ENCODE peak calls at places on chromosomes 6 and 20, in eight cellular contexts. S is breast epithelium, L is SK-N-SH, B is stomach, M is HCT116, J is endothelial cell of umbilical vein, O is spleen, R is GM23338. W is an unnamed sample.

GRCh38 chr6:24931296-24931695 is 4.5 kb downstream of the RIPOR2 start:
- DNase-seq in S (no peak), L (no peak), B (no peak), M (no peak), J (peak), O (no peak), R (no peak), W (no peak)

GRCh38 chr6:82363368-82364086 is at the start of gene TPBG:
- DNase-seq in S (peak), L (peak), B (peak), M (peak), J (peak), O (peak), R (peak), W (peak)

GRCh38 chr6:119210596-119210995 is 132.1 kb upstream of the FAM184A start:
- DNase-seq in S (no peak), L (no peak), B (no peak), M (no peak), J (no peak), O (no peak), R (no peak), W (no peak)

GRCh38 chr20:7704021-7704420 is 236.2 kb downstream of the HAO1 start:
- DNase-seq in S (no peak), L (no peak), B (no peak), M (no peak), J (no peak), O (no peak), R (no peak), W (no peak)

GRCh38 chr6:15606347-15606746 is 56.5 kb downstream of the DTNBP1 start:
- DNase-seq in S (no peak), L (no peak), B (no peak), M (no peak), J (no peak), O (no peak), R (no peak), W (no peak)

GRCh38 chr6:27899543-27899942 is 12.7 kb downstream of the OR2B2 start:
- DNase-seq in S (no peak), L (no peak), B (no peak), M (no peak), J (no peak), O (no peak), R (no peak), W (no peak)

GRCh38 chr20:62318411-62319345 is 15.9 kb downstream of the ADRM1 start:
- DNase-seq in S (no peak), L (no peak), B (no peak), M (no peak), J (no peak), O (no peak), R (no peak), W (no peak)

GRCh38 chr6:99080191-99080590 is 132.4 kb upstream of the FBXL4 start:
- DNase-seq in S (no peak), L (no peak), B (no peak), M (no peak), J (no peak), O (no peak), R (no peak), W (no peak)

GRCh38 chr6:100163035-100163434 is 169.0 kb upstream of the MCHR2 start:
- DNase-seq in S (no peak), L (no peak), B (no peak), M (no peak), J (no peak), O (no peak), R (peak), W (no peak)

GRCh38 chr6:104953410-104953953 is 3.4 kb upstream of the LIN28B start:
- DNase-seq in S (no peak), L (no peak), B (no peak), M (no peak), J (no peak), O (no peak), R (peak), W (no peak)

GRCh38 chr20:42775037-42775436 is 414.7 kb downstream of the PTPRT start:
- DNase-seq in S (no peak), L (no peak), B (no peak), M (no peak), J (no peak), O (no peak), R (no peak), W (no peak)

GRCh38 chr6:21281366-21281765 is 312.2 kb upstream of the SOX4 start:
- DNase-seq in S (no peak), L (no peak), B (no peak), M (no peak), J (no peak), O (no peak), R (no peak), W (no peak)

GRCh38 chr20:373171-373890 is 7.2 kb upstream of the TRIB3 start:
- DNase-seq in S (no peak), L (peak), B (no peak), M (peak), J (peak), O (peak), R (peak), W (no peak)

GRCh38 chr6:36130672-36131516 is 581 bp downstream of the MAPK13 start:
- DNase-seq in S (no peak), L (no peak), B (peak), M (peak), J (no peak), O (peak), R (peak), W (peak)

GRCh38 chr20:44720994-44721784 is 6.0 kb downstream of the CCN5 start:
- DNase-seq in S (peak), L (no peak), B (peak), M (peak), J (peak), O (no peak), R (no peak), W (no peak)

GRCh38 chr6:34344314-34344713 is 48.2 kb downstream of the NUDT3 start:
- DNase-seq in S (no peak), L (no peak), B (no peak), M (no peak), J (no peak), O (no peak), R (no peak), W (no peak)

GRCh38 chr20:38674178-38675133 is 49.8 kb upstream of the SLC32A1 start:
- DNase-seq in S (no peak), L (peak), B (no peak), M (no peak), J (peak), O (peak), R (peak), W (peak)

GRCh38 chr6:129568015-129568414 is 142.0 kb downstream of the ARHGAP18 start:
- DNase-seq in S (no peak), L (no peak), B (no peak), M (no peak), J (no peak), O (no peak), R (no peak), W (no peak)

GRCh38 chr6:162706236-162706635 is 21.3 kb downstream of the PRKN start:
- DNase-seq in S (peak), L (peak), B (peak), M (no peak), J (no peak), O (no peak), R (no peak), W (peak)

DNA sequence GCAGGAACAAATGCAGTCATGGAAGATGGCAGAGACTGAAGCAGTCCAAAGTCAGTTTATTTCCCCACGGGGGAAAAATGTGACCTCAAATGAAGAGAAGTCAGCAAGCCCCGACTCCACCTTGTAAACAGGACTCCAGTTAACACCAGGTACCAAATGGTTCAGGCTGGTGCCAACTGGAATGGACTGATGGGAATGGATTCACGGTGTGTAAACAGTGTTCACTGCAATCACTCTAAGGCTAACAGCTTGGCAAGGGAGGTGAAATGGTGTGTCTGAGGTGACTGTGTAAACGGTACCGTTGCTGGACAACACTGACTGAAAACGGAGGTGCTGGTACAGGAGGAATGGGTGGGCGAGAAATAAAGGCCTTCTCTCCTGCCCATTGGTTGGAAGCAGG is 12.0 kb downstream of the PLAGL2 start:
- DNase-seq in S (no peak), L (no peak), B (peak), M (no peak), J (no peak), O (no peak), R (no peak), W (no peak)
- TF ChIP-seq POLR2AphosphoS5 in S (no peak), L (no peak), B (no peak), M (no peak), J (no peak), O (no peak), R (no peak), W (no peak)

GRCh38 chr6:55603987-55604386 is 25.0 kb upstream of the HMGCLL1 start:
- DNase-seq in S (no peak), L (no peak), B (no peak), M (no peak), J (no peak), O (no peak), R (no peak), W (no peak)
- TF ChIP-seq POLR2AphosphoS5 in S (no peak), L (no peak), B (no peak), M (no peak), J (no peak), O (no peak), R (no peak), W (no peak)

GRCh38 chr6:44224154-44224977 is 971 bp downstream of the SLC29A1 start:
- DNase-seq in S (no peak), L (peak), B (no peak), M (no peak), J (peak), O (peak), R (no peak), W (no peak)

GRCh38 chr6:44222486-44222986 is 859 bp upstream of the SLC29A1 start:
- DNase-seq in S (no peak), L (no peak), B (no peak), M (no peak), J (peak), O (no peak), R (peak), W (no peak)

GRCh38 chr6:44224978-44225330 is 1.6 kb downstream of the SLC29A1 start:
- DNase-seq in S (no peak), L (no peak), B (no peak), M (no peak), J (no peak), O (no peak), R (no peak), W (no peak)

GRCh38 chr6:44222987-44223470 is 366 bp upstream of the SLC29A1 start:
- DNase-seq in S (no peak), L (no peak), B (no peak), M (no peak), J (peak), O (no peak), R (peak), W (no peak)

GRCh38 chr6:44223471-44224153 is at the start of gene SLC29A1:
- DNase-seq in S (peak), L (peak), B (peak), M (no peak), J (peak), O (peak), R (peak), W (peak)
- TF ChIP-seq POLR2AphosphoS5 in S (no peak), L (no peak), B (peak), M (peak), J (peak), O (peak), R (peak), W (peak)

DNA sequence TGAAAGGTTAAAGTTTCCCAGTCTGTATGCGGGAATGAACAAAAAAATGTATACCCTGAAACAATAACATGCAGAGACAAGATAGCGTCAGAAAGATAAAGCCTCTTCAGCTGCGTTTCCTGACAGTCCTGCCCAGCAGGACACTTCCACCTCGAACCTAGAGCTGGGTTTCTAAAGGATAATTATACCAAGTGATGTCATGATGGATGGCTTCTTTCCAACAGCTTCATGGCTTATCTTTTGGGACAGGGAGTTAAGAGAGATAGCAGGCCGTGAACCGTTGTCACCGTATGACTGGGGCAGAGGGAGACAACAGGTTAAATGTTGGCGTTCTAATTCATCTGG is 267.6 kb upstream of the SGK1 start:
- DNase-seq in S (no peak), L (no peak), B (no peak), M (no peak), J (no peak), O (no peak), R (no peak), W (no peak)
- TF ChIP-seq POLR2AphosphoS5 in S (no peak), L (no peak), B (no peak), M (no peak), J (no peak), O (no peak), R (no peak), W (no peak)

GRCh38 chr20:50895111-50895830 is 36.0 kb downstream of the ADNP start:
- DNase-seq in S (no peak), L (no peak), B (no peak), M (no peak), J (no peak), O (peak), R (no peak), W (no peak)
- TF ChIP-seq POLR2AphosphoS5 in S (no peak), L (no peak), B (no peak), M (no peak), J (no peak), O (no peak), R (no peak), W (no peak)

DNA sequence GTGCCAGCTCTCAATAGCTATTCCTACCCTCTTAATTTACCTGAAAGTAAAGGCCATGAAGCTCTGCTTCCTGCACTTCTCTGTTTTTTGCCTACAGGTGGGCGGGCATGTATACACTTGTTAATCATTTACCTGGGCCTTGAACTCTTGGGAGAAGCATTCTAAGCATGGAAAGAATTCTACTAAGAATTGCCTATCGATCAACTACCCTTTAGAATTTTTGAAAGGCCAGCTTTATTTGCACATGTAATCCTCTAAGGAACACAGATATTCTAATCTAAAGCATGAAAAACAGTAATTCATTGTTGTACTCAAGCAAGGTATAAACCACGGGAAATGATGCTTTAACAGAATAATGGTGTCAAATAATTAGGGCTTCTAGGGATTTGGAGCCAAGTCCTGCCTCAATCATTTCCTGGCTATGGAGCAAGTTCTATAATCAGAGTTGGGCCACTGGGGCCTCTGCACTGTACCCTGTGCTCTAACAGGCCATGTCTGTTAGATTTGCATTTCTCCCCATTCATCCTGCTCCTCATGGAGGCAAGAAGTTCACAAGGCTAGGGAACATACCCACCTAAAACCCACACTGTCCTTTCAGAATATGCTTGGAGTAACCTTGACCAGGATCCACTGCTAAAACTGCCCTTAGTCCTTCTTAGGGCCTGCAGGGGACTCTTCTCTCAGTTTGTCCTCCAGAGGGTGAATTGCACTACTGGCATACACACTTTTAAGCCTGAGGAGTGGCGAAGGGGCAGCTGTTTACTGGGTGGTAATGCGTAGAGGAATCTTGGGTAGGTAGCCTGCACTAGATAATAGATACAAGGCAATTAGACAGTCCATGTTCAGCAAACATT is 276.4 kb upstream of the JAG1 start:
- DNase-seq in S (no peak), L (no peak), B (no peak), M (no peak), J (no peak), O (no peak), R (no peak), W (no peak)
- TF ChIP-seq POLR2AphosphoS5 in S (no peak), L (no peak), B (no peak), M (no peak), J (no peak), O (no peak), R (no peak), W (no peak)

DNA sequence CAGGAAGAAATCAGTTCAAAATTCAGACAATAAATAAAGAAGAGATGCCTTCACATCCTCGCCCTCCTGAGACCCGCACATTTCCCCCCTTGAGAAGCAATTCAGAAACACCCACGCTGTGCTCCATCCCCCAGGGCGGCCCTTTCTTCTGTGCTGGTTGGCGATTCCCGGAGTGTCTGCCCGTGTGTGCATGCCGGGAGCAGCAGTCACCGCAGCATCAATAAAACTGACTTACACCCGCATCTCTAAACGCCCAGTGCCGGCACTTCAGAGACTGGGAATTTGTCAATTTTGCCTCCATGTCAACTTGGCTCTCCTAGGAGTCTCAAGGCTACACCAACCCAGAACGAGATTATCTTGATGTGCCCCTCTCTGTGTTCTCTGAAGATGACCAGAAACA is 67.4 kb upstream of the TRAF3IP2 start:
- DNase-seq in S (no peak), L (no peak), B (no peak), M (no peak), J (no peak), O (no peak), R (no peak), W (no peak)
- TF ChIP-seq POLR2AphosphoS5 in S (no peak), L (no peak), B (no peak), M (no peak), J (no peak), O (no peak), R (no peak), W (no peak)

DNA sequence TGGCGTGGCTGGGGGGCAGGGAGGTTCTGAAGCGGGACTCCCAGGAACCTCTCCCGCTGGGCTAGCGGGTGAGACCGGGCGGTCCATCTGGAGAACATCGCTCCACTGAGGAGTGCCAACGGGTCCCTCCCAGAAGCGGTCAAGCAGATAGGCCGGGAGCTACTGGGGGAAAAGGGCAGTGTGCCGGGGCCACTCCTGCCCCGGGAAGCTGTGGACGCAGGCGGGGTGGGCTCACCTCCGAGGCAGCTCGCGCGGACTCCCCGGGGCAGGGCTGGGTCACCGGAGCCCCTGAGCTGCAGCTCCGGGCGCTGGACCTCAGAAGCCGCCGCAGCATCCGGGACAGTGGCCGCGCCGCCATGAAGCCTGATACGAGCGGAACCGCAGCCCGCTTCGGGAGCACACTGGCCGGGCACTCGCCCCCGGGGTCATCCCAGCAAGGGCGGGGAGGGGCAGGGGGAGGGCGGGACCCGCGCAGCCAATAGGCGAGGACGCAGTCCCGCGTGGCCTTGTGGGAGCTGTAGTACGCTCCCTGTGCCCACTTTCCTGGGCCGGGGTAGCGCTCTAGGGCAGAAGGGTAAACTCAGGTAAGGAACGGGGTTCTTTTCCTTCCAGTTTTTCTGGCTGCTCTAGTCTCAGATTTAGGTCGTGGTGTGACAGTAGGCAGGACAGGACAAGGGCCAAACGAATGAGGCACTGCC is at the start of gene MOCS1:
- DNase-seq in S (peak), L (peak), B (peak), M (peak), J (peak), O (peak), R (peak), W (peak)
- TF ChIP-seq POLR2AphosphoS5 in S (peak), L (peak), B (peak), M (peak), J (peak), O (peak), R (peak), W (peak)

DNA sequence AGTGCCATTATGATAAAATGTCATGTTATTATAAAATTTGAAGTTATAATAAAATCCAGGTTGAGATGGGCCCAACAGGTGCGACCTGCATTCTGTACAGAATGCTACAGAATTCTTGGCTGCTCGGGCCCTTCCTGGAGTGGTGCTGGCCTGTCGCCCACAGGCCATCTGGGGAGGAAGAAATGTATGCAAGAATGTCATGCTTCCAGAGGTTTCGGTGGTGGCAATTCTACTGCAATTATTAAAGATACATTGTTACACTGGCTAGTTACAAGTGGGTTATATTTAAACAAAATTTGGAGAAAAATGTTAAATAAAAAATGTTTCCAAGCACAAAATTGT is 7.3 kb downstream of the RAMACL start:
- DNase-seq in S (no peak), L (no peak), B (no peak), M (no peak), J (no peak), O (no peak), R (no peak), W (no peak)
- TF ChIP-seq POLR2AphosphoS5 in S (no peak), L (no peak), B (no peak), M (no peak), J (no peak), O (no peak), R (no peak), W (no peak)